ENCODE peak calls at places on chromosomes 7 and 10, in seven cellular contexts. Q is LoVo, S is neural crest cell, L is kidney epithelial cell, I is iPS DF 19.7, E is mesendoderm, P is RCC 7860. A is an unnamed sample.

GRCh38 chr7:123608991-123609882 is 7.6 kb downstream of the ASB15 start:
- DNase-seq in Q (no peak), S (no peak), L (no peak), I (no peak), E (no peak), P (no peak), A (no peak)

GRCh38 chr10:49298990-49299815 is at the start of gene C10orf71:
- DNase-seq in Q (no peak), S (no peak), L (no peak), I (no peak), E (peak; percentile 64), P (no peak), A (no peak)

GRCh38 chr10:116756277-116756676 is 13.9 kb upstream of the HSPA12A start:
- DNase-seq in Q (no peak), S (no peak), L (no peak), I (no peak), E (no peak), P (no peak), A (no peak)

GRCh38 chr10:84204122-84204521 is 9.8 kb downstream of the CDHR1 start:
- DNase-seq in Q (no peak), S (no peak), L (no peak), I (no peak), E (peak; percentile 63), P (peak; percentile 42), A (no peak)

GRCh38 chr7:142647749-142648148 is 101.5 kb upstream of the PRSS1 start:
- DNase-seq in Q (no peak), S (no peak), L (no peak), I (no peak), E (no peak), P (no peak), A (no peak)

GRCh38 chr10:124288928-124289921 is 129.5 kb downstream of the OAT start:
- DNase-seq in Q (no peak), S (no peak), L (no peak), I (no peak), E (no peak), P (no peak), A (no peak)

GRCh38 chr10:124162774-124163354 is 69.5 kb upstream of the CHST15 start:
- DNase-seq in Q (no peak), S (no peak), L (no peak), I (no peak), E (no peak), P (no peak), A (no peak)

GRCh38 chr10:112259688-112260087 is 23.5 kb upstream of the TECTB start:
- DNase-seq in Q (no peak), S (no peak), L (no peak), I (no peak), E (no peak), P (no peak), A (no peak)

GRCh38 chr7:139635521-139636240 is 112.2 kb downstream of the CLEC2L start:
- DNase-seq in Q (no peak), S (no peak), L (no peak), I (no peak), E (no peak), P (no peak), A (no peak)

GRCh38 chr7:131218727-131219128 is 108.9 kb upstream of the MKLN1 start:
- DNase-seq in Q (no peak), S (no peak), L (no peak), I (no peak), E (no peak), P (no peak), A (no peak)

GRCh38 chr7:133845005-133845404 is 282.1 kb upstream of the LRGUK start:
- DNase-seq in Q (no peak), S (no peak), L (no peak), I (no peak), E (no peak), P (no peak), A (no peak)

GRCh38 chr10:69866688-69867461 is 65.2 kb downstream of the COL13A1 start:
- DNase-seq in Q (no peak), S (peak; percentile 53), L (no peak), I (peak; percentile 64), E (peak; percentile 90), P (no peak), A (no peak)

GRCh38 chr10:119665901-119666708 is 14.9 kb downstream of the BAG3 start:
- DNase-seq in Q (no peak), S (no peak), L (no peak), I (no peak), E (no peak), P (no peak), A (no peak)

GRCh38 chr10:53135213-53135896 is 362.8 kb upstream of the MBL2 start:
- DNase-seq in Q (peak; percentile 7), S (no peak), L (peak; percentile 39), I (no peak), E (no peak), P (peak; percentile 69), A (no peak)

GRCh38 chr7:121604627-121605296 is 208.7 kb upstream of the FAM3C start:
- DNase-seq in Q (no peak), S (no peak), L (no peak), I (no peak), E (peak; percentile 82), P (no peak), A (no peak)

GRCh38 chr7:108001759-108002725 is 919 bp downstream of the LAMB1 start:
- DNase-seq in Q (no peak), S (peak; percentile 12), L (no peak), I (no peak), E (peak; percentile 70), P (peak; percentile 42), A (no peak)

GRCh38 chr10:128053356-128053755 is 72.9 kb downstream of the MKI67 start:
- DNase-seq in Q (no peak), S (no peak), L (no peak), I (no peak), E (no peak), P (no peak), A (no peak)

GRCh38 chr7:24743471-24743870 is 13.8 kb downstream of the GSDME start:
- DNase-seq in Q (no peak), S (no peak), L (no peak), I (no peak), E (no peak), P (no peak), A (no peak)

GRCh38 chr7:128830231-128831177 is at the start of gene FLNC:
- DNase-seq in Q (no peak), S (peak; percentile 34), L (no peak), I (no peak), E (peak; percentile 65), P (peak; percentile 62), A (no peak)

GRCh38 chr10:100970914-100971811 is 1.9 kb downstream of the SEMA4G start:
- DNase-seq in Q (peak; percentile 66), S (no peak), L (no peak), I (no peak), E (no peak), P (no peak), A (no peak)

GRCh38 chr7:42217548-42217947 is 19.5 kb downstream of the GLI3 start:
- DNase-seq in Q (no peak), S (no peak), L (no peak), I (no peak), E (no peak), P (no peak), A (no peak)

GRCh38 chr10:115814542-115814941 is 458.5 kb downstream of the GFRA1 start:
- DNase-seq in Q (no peak), S (no peak), L (no peak), I (no peak), E (no peak), P (peak; percentile 48), A (no peak)

GRCh38 chr7:30226593-30227268 is 57.7 kb upstream of the ZNRF2 start:
- DNase-seq in Q (peak; percentile 78), S (peak; percentile 5), L (no peak), I (peak; percentile 33), E (peak; percentile 71), P (peak; percentile 19), A (no peak)

GRCh38 chr7:70694357-70694908 is 437.5 kb upstream of the GALNT17 start:
- DNase-seq in Q (peak; percentile 61), S (peak; percentile 49), L (no peak), I (no peak), E (peak; percentile 67), P (no peak), A (no peak)

GRCh38 chr10:96613565-96613964 is 26.8 kb upstream of the TM9SF3 start:
- DNase-seq in Q (no peak), S (no peak), L (no peak), I (no peak), E (no peak), P (no peak), A (no peak)

GRCh38 chr10:78805176-78805575 is 263.6 kb upstream of the ZMIZ1 start:
- DNase-seq in Q (peak; percentile 62), S (no peak), L (peak; percentile 69), I (no peak), E (peak; percentile 90), P (peak; percentile 75), A (no peak)

GRCh38 chr10:61961278-61961677 is 59.8 kb downstream of the ARID5B start:
- DNase-seq in Q (no peak), S (no peak), L (no peak), I (no peak), E (no peak), P (no peak), A (no peak)

GRCh38 chr7:12573885-12574284 is 3.4 kb downstream of the SCIN start:
- DNase-seq in Q (no peak), S (no peak), L (no peak), I (no peak), E (no peak), P (no peak), A (no peak)

GRCh38 chr7:1576521-1577253 is 6.9 kb upstream of the PSMG3 start:
- DNase-seq in Q (no peak), S (no peak), L (no peak), I (peak; percentile 98), E (peak; percentile 96), P (no peak), A (no peak)

GRCh38 chr10:128695931-128696330 is 569.7 kb upstream of the MKI67 start:
- DNase-seq in Q (no peak), S (no peak), L (no peak), I (no peak), E (no peak), P (no peak), A (no peak)

GRCh38 chr7:96781919-96782318 is 72.3 kb upstream of the SEM1 start:
- DNase-seq in Q (no peak), S (no peak), L (no peak), I (no peak), E (no peak), P (no peak), A (no peak)

GRCh38 chr7:51219261-51219988 is 97.2 kb downstream of the COBL start:
- DNase-seq in Q (no peak), S (no peak), L (no peak), I (no peak), E (no peak), P (no peak), A (no peak)

GRCh38 chr7:17532861-17533404 is 234.5 kb downstream of the AHR start:
- DNase-seq in Q (peak; percentile 83), S (no peak), L (peak; percentile 93), I (no peak), E (no peak), P (peak; percentile 91), A (no peak)

GRCh38 chr7:134986363-134987231 is at the start of gene AGBL3:
- DNase-seq in Q (peak; percentile 98), S (peak; percentile 90), L (peak; percentile 81), I (peak; percentile 94), E (peak; percentile 99), P (peak; percentile 98), A (peak; percentile 76)

GRCh38 chr10:52313350-52314006 is 603 bp upstream of the DKK1 start:
- DNase-seq in Q (no peak), S (peak; percentile 14), L (no peak), I (no peak), E (peak; percentile 84), P (no peak), A (no peak)

GRCh38 chr7:138980575-138981285 is 459 bp downstream of the KIAA1549 start:
- DNase-seq in Q (no peak), S (peak; percentile 40), L (no peak), I (no peak), E (peak; percentile 38), P (no peak), A (no peak)

GRCh38 chr10:126080879-126081331 is 184.5 kb downstream of the FANK1 start:
- DNase-seq in Q (no peak), S (no peak), L (peak; percentile 50), I (no peak), E (no peak), P (peak; percentile 86), A (no peak)